ENCODE peak calls at places on chromosomes 12 and 14, in eight cellular contexts. M is heart left ventricle, T is frontal cortex, D is transverse colon, L is DND-41, Q is A549, K is astrocyte, O is ELF-1. U is an unnamed sample.
A peak's percentile ranks its signal among the peaks of the same experiment; 100 is the strongest.

GRCh38 chr12:19518209-19518608 is 78.9 kb downstream of the AEBP2 start:
- DNase-seq in M (no peak), T (no peak), D (no peak), L (no peak), Q (peak; percentile 22), K (no peak), O (no peak), U (no peak)

GRCh38 chr14:104586832-104587620 is 7.5 kb downstream of the C14orf180 start:
- DNase-seq in M (peak; percentile 89), T (peak; percentile 62), D (no peak), L (no peak), Q (no peak), K (no peak), O (no peak), U (no peak)

GRCh38 chr14:61300209-61300608 is 19.1 kb upstream of the TMEM30B start:
- DNase-seq in M (no peak), T (no peak), D (no peak), L (no peak), Q (no peak), K (no peak), O (no peak), U (no peak)

GRCh38 chr14:56124296-56124695 is 6.1 kb downstream of the PELI2 start:
- DNase-seq in M (no peak), T (no peak), D (no peak), L (no peak), Q (no peak), K (no peak), O (no peak), U (no peak)

GRCh38 chr14:46108228-46108627 is 543.4 kb downstream of the RPL10L start:
- DNase-seq in M (no peak), T (no peak), D (no peak), L (no peak), Q (no peak), K (no peak), O (no peak), U (no peak)

GRCh38 chr12:113581342-113581741 is 109.7 kb upstream of the LHX5 start:
- DNase-seq in M (no peak), T (no peak), D (no peak), L (no peak), Q (no peak), K (no peak), O (no peak), U (no peak)

GRCh38 chr14:33184587-33184986 is 245.9 kb downstream of the NPAS3 start:
- DNase-seq in M (no peak), T (no peak), D (no peak), L (no peak), Q (peak; percentile 3), K (no peak), O (no peak), U (no peak)

GRCh38 chr12:24860546-24860945 is 88.4 kb downstream of the BCAT1 start:
- DNase-seq in M (no peak), T (no peak), D (no peak), L (no peak), Q (no peak), K (peak; percentile 76), O (no peak), U (no peak)

GRCh38 chr12:29153231-29153630 is 4.2 kb downstream of the FAR2 start:
- DNase-seq in M (no peak), T (no peak), D (no peak), L (no peak), Q (no peak), K (no peak), O (no peak), U (peak; percentile 42)

GRCh38 chr14:106141242-106142220 is 615.1 kb downstream of the TMEM121 start:
- DNase-seq in M (no peak), T (no peak), D (no peak), L (peak; percentile 60), Q (peak; percentile 28), K (no peak), O (no peak), U (no peak)

GRCh38 chr12:76402259-76402658 is 54.0 kb upstream of the BBS10 start:
- DNase-seq in M (no peak), T (no peak), D (no peak), L (no peak), Q (no peak), K (no peak), O (no peak), U (no peak)

GRCh38 chr12:31991815-31992214 is 32.6 kb downstream of the RESF1 start:
- DNase-seq in M (no peak), T (no peak), D (no peak), L (no peak), Q (no peak), K (no peak), O (no peak), U (no peak)

GRCh38 chr14:22089940-22090339 is 416.3 kb upstream of the OR4E1 start:
- DNase-seq in M (no peak), T (no peak), D (no peak), L (no peak), Q (no peak), K (no peak), O (no peak), U (no peak)

GRCh38 chr12:120445911-120446909 is at the start of the genes GATC and TRIAP1:
- DNase-seq in M (peak; percentile 85), T (peak; percentile 83), D (peak; percentile 87), L (peak; percentile 86), Q (peak; percentile 89), K (peak; percentile 53), O (peak; percentile 96), U (peak; percentile 79)

GRCh38 chr14:54617467-54617866 is 50.5 kb downstream of the SAMD4A start:
- DNase-seq in M (no peak), T (no peak), D (no peak), L (no peak), Q (no peak), K (no peak), O (no peak), U (no peak)

GRCh38 chr12:85424581-85425348 is 144.7 kb downstream of the ALX1 start:
- DNase-seq in M (no peak), T (no peak), D (peak; percentile 51), L (peak; percentile 19), Q (peak; percentile 64), K (no peak), O (no peak), U (no peak)

GRCh38 chr12:60475825-60476224 is 880.0 kb downstream of the SLC16A7 start:
- DNase-seq in M (no peak), T (no peak), D (no peak), L (no peak), Q (no peak), K (no peak), O (no peak), U (no peak)

GRCh38 chr12:28869197-28869596 is 279.9 kb upstream of the FAR2 start:
- DNase-seq in M (no peak), T (no peak), D (no peak), L (no peak), Q (peak; percentile 14), K (peak; percentile 97), O (no peak), U (no peak)

GRCh38 chr12:98698603-98699463 is 53.7 kb downstream of the APAF1 start:
- DNase-seq in M (peak; percentile 67), T (peak; percentile 55), D (peak; percentile 34), L (peak; percentile 58), Q (peak; percentile 84), K (peak; percentile 40), O (peak; percentile 71), U (peak; percentile 26)

GRCh38 chr12:108768591-108769500 is 37.5 kb upstream of the CORO1C start:
- DNase-seq in M (peak; percentile 61), T (peak; percentile 45), D (peak; percentile 89), L (no peak), Q (peak; percentile 71), K (no peak), O (peak; percentile 80), U (peak; percentile 90)

GRCh38 chr12:52710744-52711143 is 7.4 kb upstream of the KRT77 start:
- DNase-seq in M (no peak), T (no peak), D (no peak), L (no peak), Q (no peak), K (no peak), O (no peak), U (no peak)

GRCh38 chr12:31589896-31590729 is 823 bp downstream of the DENND5B start:
- DNase-seq in M (peak; percentile 83), T (peak; percentile 68), D (peak; percentile 79), L (peak; percentile 5), Q (peak; percentile 81), K (peak; percentile 49), O (peak; percentile 76), U (peak; percentile 78)

GRCh38 chr12:51293693-51294092 is 23.5 kb upstream of the SMAGP start:
- DNase-seq in M (no peak), T (no peak), D (no peak), L (no peak), Q (no peak), K (no peak), O (no peak), U (no peak)

GRCh38 chr14:61403411-61403810 is 82.0 kb downstream of the PRKCH start:
- DNase-seq in M (no peak), T (no peak), D (no peak), L (peak; percentile 50), Q (no peak), K (no peak), O (no peak), U (no peak)

GRCh38 chr12:78916845-78917480 is 52.4 kb downstream of the SYT1 start:
- DNase-seq in M (no peak), T (no peak), D (no peak), L (no peak), Q (peak; percentile 26), K (peak; percentile 82), O (no peak), U (no peak)

GRCh38 chr14:89294060-89294459 is 123.0 kb downstream of the FOXN3 start:
- DNase-seq in M (peak; percentile 74), T (no peak), D (no peak), L (no peak), Q (no peak), K (no peak), O (peak; percentile 33), U (no peak)

GRCh38 chr12:14774944-14775651 is 28.2 kb downstream of the WBP11 start:
- DNase-seq in M (peak; percentile 47), T (no peak), D (peak; percentile 59), L (no peak), Q (peak; percentile 36), K (peak; percentile 41), O (peak; percentile 53), U (peak; percentile 53)

GRCh38 chr14:20683896-20684661 is at the start of gene RNASE4:
- DNase-seq in M (peak; percentile 84), T (peak; percentile 43), D (peak; percentile 95), L (peak; percentile 83), Q (peak; percentile 92), K (peak; percentile 87), O (peak; percentile 94), U (peak; percentile 96)

GRCh38 chr12:7130791-7131501 is 775 bp downstream of the CLSTN3 start:
- DNase-seq in M (peak; percentile 59), T (peak; percentile 59), D (peak; percentile 64), L (no peak), Q (no peak), K (peak; percentile 39), O (peak; percentile 60), U (peak; percentile 67)

U was measured in left colon.